ENCODE peak calls at places on chromosomes 3 and 15, in four cellular contexts. One of them, this sample, is unnamed.

GRCh38 chr3:124812291-124813265 is 74.6 kb downstream of the ITGB5 start:
- DNase-seq in mesendoderm: peak; percentile 42
- DNase-seq in osteoblast: peak; percentile 93
- DNase-seq in IMR-90: peak; percentile 99
- DNase-seq in this sample: no peak

GRCh38 chr3:44880284-44880683 is 5.9 kb downstream of the TGM4 start:
- DNase-seq in mesendoderm: no peak
- DNase-seq in osteoblast: no peak
- DNase-seq in IMR-90: peak; percentile 41
- DNase-seq in this sample: no peak

GRCh38 chr3:126987596-126987995 is 4.7 kb downstream of the PLXNA1 start:
- DNase-seq in mesendoderm: no peak
- DNase-seq in osteoblast: no peak
- DNase-seq in IMR-90: no peak
- DNase-seq in this sample: no peak

GRCh38 chr3:189276481-189277190 is 104.9 kb downstream of the TPRG1 start:
- DNase-seq in mesendoderm: no peak
- DNase-seq in osteoblast: peak; percentile 49
- DNase-seq in IMR-90: peak; percentile 28
- DNase-seq in this sample: no peak

GRCh38 chr3:17149076-17149475 is 264.3 kb downstream of the PLCL2 start:
- DNase-seq in mesendoderm: no peak
- DNase-seq in osteoblast: no peak
- DNase-seq in IMR-90: no peak
- DNase-seq in this sample: no peak

GRCh38 chr3:156174229-156174847 is 54.0 kb downstream of the KCNAB1 start:
- DNase-seq in mesendoderm: peak; percentile 55
- DNase-seq in osteoblast: peak; percentile 79
- DNase-seq in IMR-90: peak; percentile 66
- DNase-seq in this sample: no peak

GRCh38 chr15:37072181-37072580 is 28.2 kb downstream of the MEIS2 start:
- DNase-seq in mesendoderm: no peak
- DNase-seq in osteoblast: no peak
- DNase-seq in IMR-90: peak; percentile 43
- DNase-seq in this sample: no peak

GRCh38 chr3:186988806-186989205 is 58.5 kb downstream of the ST6GAL1 start:
- DNase-seq in mesendoderm: no peak
- DNase-seq in osteoblast: no peak
- DNase-seq in IMR-90: no peak
- DNase-seq in this sample: no peak

GRCh38 chr3:139302084-139302800 is 41.6 kb upstream of the MRPS22 start:
- DNase-seq in mesendoderm: peak; percentile 63
- DNase-seq in osteoblast: peak; percentile 96
- DNase-seq in IMR-90: peak; percentile 99
- DNase-seq in this sample: no peak

GRCh38 chr3:141575879-141576743 is 89.3 kb downstream of the RASA2 start:
- DNase-seq in mesendoderm: peak; percentile 33
- DNase-seq in osteoblast: no peak
- DNase-seq in IMR-90: peak; percentile 40
- DNase-seq in this sample: peak; percentile 14

GRCh38 chr15:67998599-67999122 is 55.5 kb upstream of the PIAS1 start:
- DNase-seq in mesendoderm: no peak
- DNase-seq in osteoblast: peak; percentile 81
- DNase-seq in IMR-90: peak; percentile 62
- DNase-seq in this sample: no peak

GRCh38 chr3:58231666-58232065 is 5.9 kb upstream of the ABHD6 start:
- DNase-seq in mesendoderm: no peak
- DNase-seq in osteoblast: no peak
- DNase-seq in IMR-90: no peak
- DNase-seq in this sample: no peak

GRCh38 chr3:178393833-178394232 is 142.4 kb upstream of the KCNMB2 start:
- DNase-seq in mesendoderm: peak; percentile 6
- DNase-seq in osteoblast: no peak
- DNase-seq in IMR-90: peak; percentile 85
- DNase-seq in this sample: no peak

GRCh38 chr15:99177679-99178078 is 71.7 kb downstream of the TTC23 start:
- DNase-seq in mesendoderm: no peak
- DNase-seq in osteoblast: no peak
- DNase-seq in IMR-90: no peak
- DNase-seq in this sample: no peak
- H3K4me1 ChIP-seq in mesendoderm: peaks cover 2% of the 10 kb centered on the region
- H3K4me1 ChIP-seq in osteoblast: peaks cover 5% of the 10 kb centered on the region
- H3K4me1 ChIP-seq in IMR-90: peaks cover 9% of the 10 kb centered on the region
- H3K4me1 ChIP-seq in this sample: no peaks in the 10 kb centered on the region

GRCh38 chr3:120429921-120430361 is 20.9 kb downstream of the FSTL1 start:
- DNase-seq in mesendoderm: no peak
- DNase-seq in osteoblast: no peak
- DNase-seq in IMR-90: peak; percentile 78
- DNase-seq in this sample: no peak
- H3K27ac ChIP-seq in mesendoderm: no peak overlapping the region
- H3K27ac ChIP-seq in osteoblast: peak overlapping the region; percentile 87
- H3K27ac ChIP-seq in IMR-90: peak overlapping the region; percentile 45
- H3K27ac ChIP-seq in this sample: no peak overlapping the region

GRCh38 chr15:91316123-91316522 is 216.1 kb downstream of the SV2B start:
- DNase-seq in mesendoderm: no peak
- DNase-seq in osteoblast: no peak
- DNase-seq in IMR-90: no peak
- DNase-seq in this sample: no peak

GRCh38 chr15:91308855-91309254 is 208.8 kb downstream of the SV2B start:
- DNase-seq in mesendoderm: no peak
- DNase-seq in osteoblast: no peak
- DNase-seq in IMR-90: no peak
- DNase-seq in this sample: no peak

GRCh38 chr15:91308209-91308608 is 208.2 kb downstream of the SV2B start:
- DNase-seq in mesendoderm: no peak
- DNase-seq in osteoblast: no peak
- DNase-seq in IMR-90: no peak
- DNase-seq in this sample: no peak

GRCh38 chr15:91307561-91307960 is 207.5 kb downstream of the SV2B start:
- DNase-seq in mesendoderm: peak; percentile 19
- DNase-seq in osteoblast: no peak
- DNase-seq in IMR-90: no peak
- DNase-seq in this sample: no peak

GRCh38 chr15:91311986-91312385 is 211.9 kb downstream of the SV2B start:
- DNase-seq in mesendoderm: no peak
- DNase-seq in osteoblast: no peak
- DNase-seq in IMR-90: no peak
- DNase-seq in this sample: peak; percentile 52
- H3K4me3 ChIP-seq in mesendoderm: no peak overlapping the region
- H3K4me3 ChIP-seq in osteoblast: no peak overlapping the region
- H3K4me3 ChIP-seq in IMR-90: no peak overlapping the region
- H3K4me3 ChIP-seq in this sample: peak overlapping the region; percentile 37

GRCh38 chr15:89136818-89137772 is 48.8 kb downstream of the ABHD2 start:
- DNase-seq in mesendoderm: no peak
- DNase-seq in osteoblast: no peak
- DNase-seq in IMR-90: peak; percentile 33
- DNase-seq in this sample: no peak
- H3K4me1 ChIP-seq in mesendoderm: no peaks in the 10 kb centered on the region
- H3K4me1 ChIP-seq in osteoblast: peaks cover 20% of the 10 kb centered on the region
- H3K4me1 ChIP-seq in IMR-90: peaks cover 33% of the 10 kb centered on the region
- H3K4me1 ChIP-seq in this sample: peaks cover 10% of the 10 kb centered on the region

GRCh38 chr15:63448261-63448660 is 56.1 kb upstream of the USP3 start:
- DNase-seq in mesendoderm: no peak
- DNase-seq in osteoblast: no peak
- DNase-seq in IMR-90: no peak
- DNase-seq in this sample: no peak
- H3K27ac ChIP-seq in mesendoderm: no peak overlapping the region
- H3K27ac ChIP-seq in osteoblast: no peak overlapping the region
- H3K27ac ChIP-seq in IMR-90: no peak overlapping the region
- H3K27ac ChIP-seq in this sample: no peak overlapping the region

DNA sequence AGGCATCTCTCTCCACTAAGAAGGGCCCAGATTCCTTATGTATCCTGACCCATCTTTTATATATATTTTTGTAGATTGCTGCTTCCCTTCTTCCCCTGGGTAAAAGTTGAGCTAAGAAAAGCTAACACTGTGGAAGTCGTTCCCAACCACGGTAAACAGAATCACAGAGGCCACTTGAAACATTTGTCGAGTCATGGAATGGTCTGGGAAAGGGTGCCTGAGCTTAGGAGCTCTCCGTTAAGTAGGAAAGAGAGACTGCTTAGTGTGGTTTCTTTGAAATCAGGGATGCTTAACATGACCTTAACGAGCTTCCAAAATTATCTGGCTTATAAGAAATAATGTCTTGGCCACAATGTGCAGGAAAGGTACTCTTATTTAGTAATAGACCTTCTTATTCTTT is 45.6 kb downstream of the ARNT2 start:
- DNase-seq in mesendoderm: no peak
- DNase-seq in osteoblast: no peak
- DNase-seq in IMR-90: no peak
- DNase-seq in this sample: no peak
- H3K4me3 ChIP-seq in mesendoderm: no peak overlapping the region
- H3K4me3 ChIP-seq in osteoblast: no peak overlapping the region
- H3K4me3 ChIP-seq in IMR-90: no peak overlapping the region
- H3K4me3 ChIP-seq in this sample: no peak overlapping the region

GRCh38 chr3:15312550-15312949 is 19.8 kb downstream of the SH3BP5 start:
- DNase-seq in mesendoderm: no peak
- DNase-seq in osteoblast: no peak
- DNase-seq in IMR-90: no peak
- DNase-seq in this sample: no peak
- H3K4me1 ChIP-seq in mesendoderm: peaks cover 4% of the 10 kb centered on the region
- H3K4me1 ChIP-seq in osteoblast: peaks cover 52% of the 10 kb centered on the region
- H3K4me1 ChIP-seq in IMR-90: peaks cover 8% of the 10 kb centered on the region
- H3K4me1 ChIP-seq in this sample: peaks cover 83% of the 10 kb centered on the region

GRCh38 chr3:150094150-150094932 is 123.6 kb upstream of the PFN2 start:
- DNase-seq in mesendoderm: peak; percentile 47
- DNase-seq in osteoblast: no peak
- DNase-seq in IMR-90: peak; percentile 71
- DNase-seq in this sample: no peak
- H3K27ac ChIP-seq in mesendoderm: no peak overlapping the region
- H3K27ac ChIP-seq in osteoblast: no peak overlapping the region
- H3K27ac ChIP-seq in IMR-90: no peak overlapping the region
- H3K27ac ChIP-seq in this sample: no peak overlapping the region

GRCh38 chr3:172190980-172191379 is 151.6 kb downstream of the FNDC3B start:
- DNase-seq in mesendoderm: no peak
- DNase-seq in osteoblast: no peak
- DNase-seq in IMR-90: no peak
- DNase-seq in this sample: no peak
- H3K4me3 ChIP-seq in mesendoderm: no peak overlapping the region
- H3K4me3 ChIP-seq in osteoblast: no peak overlapping the region
- H3K4me3 ChIP-seq in IMR-90: no peak overlapping the region
- H3K4me3 ChIP-seq in this sample: no peak overlapping the region

This sample was measured in CD8-positive, alpha-beta memory T cell.